ENCODE peak calls at places on chromosome 12, in ten cellular contexts. M, W, S, T, I, V, N, C, F and Q are unnamed samples.

GRCh38 chr12:77615331-77615730 is 215.4 kb upstream of the NAV3 start:
- DNase-seq in F (peak; percentile 6), S (no peak), V (peak; percentile 9), I (no peak), C (no peak), M (peak; percentile 3), N (no peak), T (no peak), W (no peak), Q (peak; percentile 10)

GRCh38 chr12:21891763-21892217 is 49.4 kb downstream of the ABCC9 start:
- DNase-seq in V (no peak), T (no peak), W (no peak), M (no peak), S (no peak), F (no peak), C (no peak), N (no peak), I (no peak), Q (no peak)

GRCh38 chr12:118127867-118128266 is 8.1 kb upstream of the PEBP1 start:
- DNase-seq in C (no peak), T (no peak), N (no peak), S (no peak), W (no peak), I (no peak), M (no peak), F (no peak), V (no peak), Q (no peak)

GRCh38 chr12:82904219-82904795 is 217.6 kb downstream of the TMTC2 start:
- DNase-seq in T (no peak), S (no peak), C (no peak), I (no peak), V (no peak), F (no peak), N (no peak), M (no peak), W (no peak), Q (no peak)

GRCh38 chr12:3564411-3564810 is 73.4 kb downstream of the PRMT8 start:
- DNase-seq in M (no peak), F (no peak), C (no peak), W (no peak), I (no peak), S (no peak), N (no peak), T (no peak), V (no peak), Q (no peak)

GRCh38 chr12:32240210-32240609 is 133.6 kb downstream of the BICD1 start:
- DNase-seq in N (no peak), I (no peak), T (no peak), V (peak; percentile 16), C (no peak), W (no peak), S (peak; percentile 33), F (no peak), M (no peak), Q (no peak)

GRCh38 chr12:93970892-93971688 is 177.3 kb upstream of the PLXNC1 start:
- DNase-seq in W (no peak), T (no peak), I (no peak), M (peak; percentile 29), S (no peak), C (no peak), N (no peak), V (no peak), F (no peak), Q (no peak)

GRCh38 chr12:101794574-101794973 is 36.2 kb downstream of the GNPTAB start:
- DNase-seq in T (no peak), C (no peak), N (no peak), W (no peak), I (no peak), F (no peak), S (no peak), M (no peak), V (peak; percentile 15), Q (peak; percentile 8)

GRCh38 chr12:131092911-131093901 is 139.5 kb downstream of the ADGRD1 start:
- DNase-seq in I (no peak), C (no peak), W (no peak), F (no peak), V (peak; percentile 4), S (peak; percentile 44), N (no peak), M (no peak), T (no peak), Q (no peak)

GRCh38 chr12:32901553-32901952 is 5.0 kb upstream of the PKP2 start:
- DNase-seq in T (no peak), M (no peak), S (no peak), W (no peak), C (no peak), N (no peak), I (no peak), F (no peak), V (peak; percentile 58), Q (peak; percentile 28)

GRCh38 chr12:11067514-11067913 is 5.4 kb upstream of the TAS2R46 start:
- DNase-seq in W (no peak), T (no peak), I (no peak), C (no peak), V (peak; percentile 31), N (no peak), M (no peak), F (no peak), S (no peak), Q (peak; percentile 10)

GRCh38 chr12:6644257-6644596 is 3.0 kb downstream of the ACRBP start:
- DNase-seq in C (no peak), W (no peak), M (no peak), I (no peak), N (no peak), F (no peak), V (no peak), S (no peak), T (no peak), Q (no peak)

GRCh38 chr12:117850048-117850447 is 118.7 kb downstream of the KSR2 start:
- DNase-seq in M (peak; percentile 77), N (no peak), T (peak; percentile 49), W (no peak), F (peak; percentile 44), V (peak; percentile 34), I (no peak), C (peak; percentile 73), S (peak; percentile 75), Q (peak; percentile 51)

GRCh38 chr12:51960488-51960887 is 9.0 kb downstream of the ACVR1B start:
- DNase-seq in I (no peak), M (no peak), W (no peak), F (no peak), T (no peak), C (no peak), V (no peak), N (no peak), S (no peak), Q (no peak)

GRCh38 chr12:124053855-124054254 is 80.8 kb downstream of the ZNF664 start:
- DNase-seq in W (no peak), N (peak; percentile 22), V (peak; percentile 75), M (peak; percentile 73), C (peak; percentile 45), T (no peak), S (peak; percentile 69), I (no peak), F (peak; percentile 12), Q (peak; percentile 72)

GRCh38 chr12:67735868-67736267 is 87.3 kb downstream of the DYRK2 start:
- DNase-seq in M (no peak), W (no peak), F (no peak), C (no peak), V (no peak), I (no peak), N (no peak), T (no peak), S (no peak), Q (no peak)

GRCh38 chr12:40726366-40726765 is 34.1 kb downstream of the CNTN1 start:
- DNase-seq in S (no peak), T (no peak), F (no peak), M (no peak), C (no peak), N (no peak), V (no peak), I (no peak), W (no peak), Q (no peak)